ENCODE peak calls at places on chromosomes 7 and 10, in eight cellular contexts. One of them, this sample, is unnamed.

GRCh38 chr7:36141351-36141750 is 11.7 kb upstream of the EEPD1 start:
- DNase-seq in IMR-90: no peak
- DNase-seq in colonic mucosa: no peak
- DNase-seq in ovary: no peak
- DNase-seq in adrenal gland: no peak
- DNase-seq in lung: no peak
- DNase-seq in HL-60: no peak
- DNase-seq in mesendoderm: no peak
- DNase-seq in this sample: no peak

GRCh38 chr7:24573008-24573553 is at the start of gene PALS2:
- DNase-seq in lung: peak
- DNase-seq in colonic mucosa: peak
- DNase-seq in adrenal gland: peak
- DNase-seq in IMR-90: peak
- DNase-seq in ovary: peak
- DNase-seq in HL-60: peak
- DNase-seq in mesendoderm: peak
- DNase-seq in this sample: peak

GRCh38 chr10:27857616-27858015 is 112.0 kb upstream of the MKX start:
- DNase-seq in IMR-90: no peak
- DNase-seq in lung: no peak
- DNase-seq in adrenal gland: no peak
- DNase-seq in mesendoderm: no peak
- DNase-seq in ovary: no peak
- DNase-seq in HL-60: no peak
- DNase-seq in colonic mucosa: no peak
- DNase-seq in this sample: no peak

GRCh38 chr7:41333506-41333905 is 369.4 kb downstream of the INHBA start:
- DNase-seq in ovary: no peak
- DNase-seq in IMR-90: peak
- DNase-seq in lung: no peak
- DNase-seq in mesendoderm: no peak
- DNase-seq in colonic mucosa: no peak
- DNase-seq in HL-60: no peak
- DNase-seq in adrenal gland: no peak
- DNase-seq in this sample: no peak

GRCh38 chr10:866577-866941 is 64.9 kb downstream of the LARP4B start:
- DNase-seq in IMR-90: no peak
- DNase-seq in HL-60: no peak
- DNase-seq in mesendoderm: no peak
- DNase-seq in ovary: no peak
- DNase-seq in colonic mucosa: no peak
- DNase-seq in adrenal gland: no peak
- DNase-seq in lung: no peak
- DNase-seq in this sample: no peak

GRCh38 chr7:78792624-78793023 is 660.8 kb downstream of the MAGI2 start:
- DNase-seq in adrenal gland: no peak
- DNase-seq in colonic mucosa: no peak
- DNase-seq in ovary: no peak
- DNase-seq in HL-60: no peak
- DNase-seq in IMR-90: peak
- DNase-seq in mesendoderm: no peak
- DNase-seq in lung: no peak
- DNase-seq in this sample: no peak

GRCh38 chr10:49183596-49184542 is 4.3 kb downstream of the TMEM273 start:
- DNase-seq in ovary: no peak
- DNase-seq in adrenal gland: no peak
- DNase-seq in mesendoderm: no peak
- DNase-seq in lung: peak
- DNase-seq in colonic mucosa: peak
- DNase-seq in IMR-90: no peak
- DNase-seq in HL-60: peak
- DNase-seq in this sample: no peak

GRCh38 chr7:16978358-16979244 is 96.8 kb upstream of the AGR3 start:
- DNase-seq in HL-60: no peak
- DNase-seq in mesendoderm: peak
- DNase-seq in IMR-90: peak
- DNase-seq in ovary: no peak
- DNase-seq in lung: no peak
- DNase-seq in colonic mucosa: no peak
- DNase-seq in adrenal gland: no peak
- DNase-seq in this sample: peak

GRCh38 chr7:123682690-123683089 is 27.0 kb downstream of the LMOD2 start:
- DNase-seq in colonic mucosa: peak
- DNase-seq in IMR-90: peak
- DNase-seq in mesendoderm: peak
- DNase-seq in lung: no peak
- DNase-seq in HL-60: peak
- DNase-seq in adrenal gland: no peak
- DNase-seq in ovary: no peak
- DNase-seq in this sample: peak

GRCh38 chr7:46603296-46603701 is 682.2 kb upstream of the IGFBP3 start:
- DNase-seq in lung: no peak
- DNase-seq in HL-60: no peak
- DNase-seq in ovary: peak
- DNase-seq in mesendoderm: no peak
- DNase-seq in adrenal gland: no peak
- DNase-seq in colonic mucosa: no peak
- DNase-seq in IMR-90: no peak
- DNase-seq in this sample: no peak

GRCh38 chr10:68742397-68742796 is 21.4 kb downstream of the CCAR1 start:
- DNase-seq in IMR-90: no peak
- DNase-seq in adrenal gland: no peak
- DNase-seq in colonic mucosa: no peak
- DNase-seq in HL-60: no peak
- DNase-seq in mesendoderm: no peak
- DNase-seq in ovary: no peak
- DNase-seq in lung: no peak
- DNase-seq in this sample: no peak

GRCh38 chr7:3272691-3273141 is 28.3 kb upstream of the SDK1 start:
- DNase-seq in ovary: no peak
- DNase-seq in adrenal gland: no peak
- DNase-seq in IMR-90: peak
- DNase-seq in mesendoderm: no peak
- DNase-seq in HL-60: no peak
- DNase-seq in lung: no peak
- DNase-seq in colonic mucosa: no peak
- DNase-seq in this sample: no peak

GRCh38 chr7:149285581-149285975 is 23.6 kb downstream of the ZNF783 start:
- DNase-seq in adrenal gland: peak
- DNase-seq in lung: no peak
- DNase-seq in IMR-90: peak
- DNase-seq in colonic mucosa: peak
- DNase-seq in HL-60: no peak
- DNase-seq in mesendoderm: peak
- DNase-seq in ovary: peak
- DNase-seq in this sample: no peak

GRCh38 chr10:77756319-77757232 is 119.0 kb upstream of the KCNMA1 start:
- DNase-seq in IMR-90: peak
- DNase-seq in adrenal gland: peak
- DNase-seq in colonic mucosa: peak
- DNase-seq in mesendoderm: peak
- DNase-seq in ovary: no peak
- DNase-seq in lung: no peak
- DNase-seq in HL-60: peak
- DNase-seq in this sample: peak

GRCh38 chr10:5549462-5550249 is 24.9 kb downstream of the CALML3 start:
- DNase-seq in adrenal gland: no peak
- DNase-seq in mesendoderm: no peak
- DNase-seq in IMR-90: no peak
- DNase-seq in ovary: no peak
- DNase-seq in HL-60: no peak
- DNase-seq in lung: no peak
- DNase-seq in colonic mucosa: peak
- DNase-seq in this sample: no peak

GRCh38 chr10:73117976-73118743 is 7.9 kb downstream of the NUDT13 start:
- DNase-seq in HL-60: no peak
- DNase-seq in adrenal gland: no peak
- DNase-seq in colonic mucosa: no peak
- DNase-seq in IMR-90: peak
- DNase-seq in ovary: no peak
- DNase-seq in lung: no peak
- DNase-seq in mesendoderm: peak
- DNase-seq in this sample: no peak

GRCh38 chr7:107856806-107857540 is 34.0 kb upstream of the DLD start:
- DNase-seq in lung: no peak
- DNase-seq in adrenal gland: no peak
- DNase-seq in colonic mucosa: peak
- DNase-seq in HL-60: peak
- DNase-seq in mesendoderm: no peak
- DNase-seq in ovary: no peak
- DNase-seq in IMR-90: no peak
- DNase-seq in this sample: no peak

GRCh38 chr10:73926152-73926764 is 15.3 kb downstream of the PLAU start:
- DNase-seq in IMR-90: no peak
- DNase-seq in HL-60: peak
- DNase-seq in colonic mucosa: no peak
- DNase-seq in lung: no peak
- DNase-seq in ovary: no peak
- DNase-seq in mesendoderm: no peak
- DNase-seq in adrenal gland: peak
- DNase-seq in this sample: no peak

GRCh38 chr10:21405981-21406380 is 119.5 kb downstream of the SKIDA1 start:
- DNase-seq in adrenal gland: no peak
- DNase-seq in lung: no peak
- DNase-seq in mesendoderm: no peak
- DNase-seq in IMR-90: no peak
- DNase-seq in ovary: no peak
- DNase-seq in colonic mucosa: no peak
- DNase-seq in HL-60: no peak
- DNase-seq in this sample: no peak
- H3K4me3 ChIP-seq in adrenal gland: no peak
- H3K4me3 ChIP-seq in lung: no peak
- H3K4me3 ChIP-seq in mesendoderm: no peak
- H3K4me3 ChIP-seq in IMR-90: no peak
- H3K4me3 ChIP-seq in ovary: no peak
- H3K4me3 ChIP-seq in colonic mucosa: no peak
- H3K4me3 ChIP-seq in HL-60: no peak
- H3K4me3 ChIP-seq in this sample: no peak

DNA sequence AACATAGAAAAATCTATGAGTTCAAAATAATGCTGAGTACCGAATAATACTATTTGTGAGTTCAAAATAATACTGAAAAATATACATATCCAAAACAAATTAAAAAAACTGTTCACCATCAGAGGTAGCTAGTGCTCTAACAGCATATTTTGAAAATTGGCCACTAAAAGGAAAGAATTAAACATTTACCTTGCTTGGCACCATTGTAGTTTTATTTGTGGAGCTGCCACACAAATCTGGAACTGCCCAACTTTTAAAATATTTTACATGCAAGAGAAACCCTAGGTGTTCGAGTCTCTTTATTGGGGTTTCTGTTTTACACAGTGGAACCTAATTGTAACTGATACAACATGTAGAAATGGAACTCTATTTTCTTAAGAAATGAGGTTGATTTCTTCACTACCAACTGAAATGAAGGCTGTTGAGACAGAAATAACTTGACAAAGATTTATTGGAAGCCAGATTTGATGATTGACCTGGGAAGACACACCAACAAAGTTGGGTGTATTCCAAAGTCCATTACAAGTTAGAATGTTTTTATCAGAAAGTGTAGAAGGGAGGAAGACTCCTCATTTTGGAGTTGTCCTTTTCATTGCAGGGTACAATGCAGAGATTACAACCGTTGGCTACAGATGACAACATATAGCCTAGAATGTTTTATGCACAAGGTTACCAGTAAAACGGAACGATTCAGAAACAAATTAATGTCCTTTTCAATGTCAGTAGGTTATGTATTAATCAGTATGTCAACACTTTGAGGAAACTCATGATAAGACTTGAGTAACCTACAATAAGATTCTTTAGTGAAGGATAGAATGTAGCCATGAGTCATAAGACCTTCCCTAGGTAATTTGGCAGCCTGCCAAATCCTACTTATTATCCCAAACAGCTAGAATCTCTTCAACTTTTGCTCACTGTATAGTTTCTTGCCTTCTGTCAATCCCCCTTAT is 73.8 kb upstream of the PAPSS2 start:
- DNase-seq in lung: peak
- DNase-seq in HL-60: no peak
- DNase-seq in adrenal gland: peak
- DNase-seq in IMR-90: peak
- DNase-seq in colonic mucosa: peak
- DNase-seq in ovary: no peak
- DNase-seq in mesendoderm: no peak
- DNase-seq in this sample: no peak
- H3K4me3 ChIP-seq in lung: no peak
- H3K4me3 ChIP-seq in HL-60: no peak
- H3K4me3 ChIP-seq in adrenal gland: no peak
- H3K4me3 ChIP-seq in IMR-90: no peak
- H3K4me3 ChIP-seq in colonic mucosa: no peak
- H3K4me3 ChIP-seq in ovary: no peak
- H3K4me3 ChIP-seq in mesendoderm: no peak
- H3K4me3 ChIP-seq in this sample: no peak

DNA sequence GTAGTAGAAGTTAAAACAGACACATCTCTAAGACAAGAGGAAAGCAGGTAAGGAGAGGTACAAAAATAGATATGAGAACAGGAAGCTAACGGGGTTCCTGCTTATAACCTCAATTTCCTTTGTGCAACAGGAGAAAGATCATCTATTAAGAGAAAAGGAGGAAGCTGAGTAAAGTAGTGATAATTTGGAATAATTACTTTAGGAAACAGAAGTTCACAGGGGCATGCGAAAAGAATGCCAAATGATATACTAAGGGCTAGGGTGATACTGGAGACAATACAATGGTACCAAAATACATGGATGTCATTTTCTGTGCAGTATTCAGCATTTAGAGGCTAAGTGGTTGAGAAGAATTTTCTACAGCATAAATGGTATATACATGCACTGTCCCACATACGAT is 108.8 kb downstream of the NRBF2 start:
- DNase-seq in ovary: no peak
- DNase-seq in IMR-90: no peak
- DNase-seq in HL-60: peak
- DNase-seq in mesendoderm: no peak
- DNase-seq in lung: no peak
- DNase-seq in colonic mucosa: no peak
- DNase-seq in adrenal gland: no peak
- DNase-seq in this sample: no peak
- H3K4me3 ChIP-seq in ovary: no peak
- H3K4me3 ChIP-seq in IMR-90: no peak
- H3K4me3 ChIP-seq in HL-60: no peak
- H3K4me3 ChIP-seq in mesendoderm: no peak
- H3K4me3 ChIP-seq in lung: no peak
- H3K4me3 ChIP-seq in colonic mucosa: no peak
- H3K4me3 ChIP-seq in adrenal gland: no peak
- H3K4me3 ChIP-seq in this sample: no peak

DNA sequence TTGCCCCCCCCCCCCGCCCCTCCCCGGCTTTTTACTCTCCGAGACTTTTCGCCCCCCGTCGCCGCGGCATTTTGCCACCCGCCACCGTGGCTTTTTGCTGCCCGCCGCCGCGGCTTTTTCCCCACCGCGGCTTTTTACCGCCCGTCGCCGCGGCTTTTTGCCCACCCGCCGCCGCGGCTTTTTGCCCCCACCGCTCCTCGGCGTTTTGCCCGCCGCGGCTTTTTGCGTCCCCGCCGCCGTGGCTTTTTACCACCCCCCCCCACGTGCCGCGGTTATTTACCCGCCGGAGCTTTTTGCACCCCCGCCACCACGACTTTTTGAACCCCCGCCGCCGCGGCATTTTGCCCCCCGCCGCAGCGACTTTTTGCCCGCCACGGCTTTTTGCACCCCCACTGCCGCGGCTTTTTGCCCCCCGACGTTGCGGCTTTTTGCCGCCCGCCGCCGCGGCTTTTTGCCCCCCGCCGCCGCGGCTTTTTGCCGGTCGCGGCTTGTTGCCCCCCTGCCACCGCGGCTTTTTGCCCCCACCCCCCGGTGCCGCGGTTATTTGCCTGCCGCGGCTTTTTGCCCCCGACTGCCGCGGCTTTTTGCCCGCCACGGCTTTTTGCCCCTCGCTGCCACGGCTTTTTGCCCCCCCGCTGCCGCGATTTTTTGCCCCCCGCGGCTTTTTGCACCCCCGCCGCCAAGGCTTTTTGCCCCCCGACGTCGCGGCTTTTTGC is 461.1 kb downstream of the ZNF33B start:
- DNase-seq in lung: no peak
- DNase-seq in HL-60: no peak
- DNase-seq in adrenal gland: no peak
- DNase-seq in mesendoderm: no peak
- DNase-seq in ovary: no peak
- DNase-seq in IMR-90: no peak
- DNase-seq in colonic mucosa: no peak
- DNase-seq in this sample: no peak
- H3K4me3 ChIP-seq in lung: no peak
- H3K4me3 ChIP-seq in HL-60: no peak
- H3K4me3 ChIP-seq in adrenal gland: no peak
- H3K4me3 ChIP-seq in mesendoderm: no peak
- H3K4me3 ChIP-seq in ovary: no peak
- H3K4me3 ChIP-seq in IMR-90: no peak
- H3K4me3 ChIP-seq in colonic mucosa: no peak
- H3K4me3 ChIP-seq in this sample: peak